ENCODE peak calls at places on chromosome 2, in five cellular contexts. Z is activated CD4-positive, alpha-beta T cell treated with anti-CD3 and anti-CD28 coated beads for 36 hours; I is activated CD8-positive, alpha-beta T cell treated with anti-CD3 and anti-CD28 coated beads for 36 hours; W is activated naive CD8-positive, alpha-beta T cell treated with anti-CD3 and anti-CD28 coated beads, Interleukin-2, amount 10 ng/mL, durations not matched to agents 7 days and 5 days; H is pancreas. C is an unnamed sample.

GRCh38 chr2:96848264-96848663 is 4.4 kb upstream of the ANKRD23 start:
- ATAC-seq in I (no peak), H (no peak), Z (no peak), W (no peak), C (no peak)

GRCh38 chr2:160892204-160892603 is 268.0 kb upstream of the TANK start:
- ATAC-seq in I (no peak), Z (no peak), W (no peak), H (no peak), C (no peak)

GRCh38 chr2:26968001-26968400 is 2.4 kb upstream of the MAPRE3 start:
- ATAC-seq in Z (no peak), I (no peak), W (no peak), H (no peak), C (no peak)

GRCh38 chr2:138124521-138124920 is 160.2 kb downstream of the HNMT start:
- ATAC-seq in Z (no peak), H (no peak), I (no peak), W (no peak), C (no peak)

GRCh38 chr2:43363086-43363485 is 136.7 kb upstream of the ZFP36L2 start:
- ATAC-seq in W (no peak), Z (no peak), I (no peak), H (no peak), C (no peak)

GRCh38 chr2:207352978-207353377 is 176.8 kb upstream of the CREB1 start:
- ATAC-seq in Z (peak; percentile 74), I (peak; percentile 69), W (peak; percentile 71), H (no peak), C (peak; percentile 59)

GRCh38 chr2:160984426-160985077 is 175.7 kb upstream of the TANK start:
- ATAC-seq in H (no peak), Z (no peak), I (no peak), W (no peak), C (no peak)

GRCh38 chr2:104476075-104476474 is 377.8 kb upstream of the POU3F3 start:
- ATAC-seq in H (no peak), I (no peak), W (no peak), Z (no peak), C (no peak)

GRCh38 chr2:191417746-191418145 is 172.5 kb downstream of the MYO1B start:
- ATAC-seq in I (no peak), Z (no peak), W (no peak), H (no peak), C (no peak)

C was measured in activated T-helper 17 cell treated with anti-CD3 and anti-CD28 coated beads, Interleukin-2, amount 50 U/mL, for 72 hours.